ENCODE peak calls at places on chromosomes 6 and 20, in seven cellular contexts. C is heart right ventricle, H is left lung, A is upper lobe of right lung, W is breast epithelium, L is PC-3, K is cardiac muscle cell. O is an unnamed sample. For H3K4me1 and H3K9me3, the result is how much of the 10 kb centered on the place peaks cover.

GRCh38 chr20:54668271-54669053 is 193.1 kb downstream of the DOK5 start:
- DNase-seq in W (no peak), H (no peak), L (peak), C (no peak), A (no peak), K (peak), O (peak)

GRCh38 chr6:133991096-133991593 is 38.1 kb downstream of the TBPL1 start:
- DNase-seq in C (no peak), H (no peak), W (no peak), K (peak), L (peak), A (no peak), O (peak)

GRCh38 chr20:63495771-63496403 is 3.0 kb downstream of the EEF1A2 start:
- DNase-seq in H (peak), K (peak), A (peak), C (peak), L (peak), W (no peak), O (peak)

GRCh38 chr20:38685853-38686473 is 38.3 kb upstream of the SLC32A1 start:
- DNase-seq in K (peak), H (no peak), W (no peak), L (peak), A (peak), C (peak), O (peak)

GRCh38 chr6:90294614-90294988 is 2.0 kb downstream of the BACH2 start:
- DNase-seq in K (no peak), H (no peak), L (no peak), A (no peak), W (no peak), C (no peak), O (no peak)

GRCh38 chr6:125519367-125519766 is 217.6 kb upstream of the HDDC2 start:
- DNase-seq in L (peak), A (no peak), K (no peak), W (no peak), H (no peak), C (no peak), O (peak)

GRCh38 chr6:117595099-117595923 is 7.0 kb downstream of the GOPC start:
- DNase-seq in C (no peak), A (no peak), K (no peak), L (no peak), H (no peak), W (no peak), O (no peak)

GRCh38 chr6:41622210-41622990 is 15.9 kb upstream of the MDFI start:
- DNase-seq in A (peak), H (no peak), K (no peak), W (no peak), C (no peak), L (no peak), O (peak)

GRCh38 chr6:5481024-5481423 is 219.7 kb downstream of the FARS2 start:
- DNase-seq in H (no peak), C (no peak), A (no peak), W (no peak), K (no peak), L (no peak), O (no peak)

GRCh38 chr20:48295445-48295903 is 510.2 kb upstream of the SULF2 start:
- DNase-seq in K (peak), W (peak), L (peak), A (no peak), H (no peak), C (no peak), O (peak)

GRCh38 chr20:63873477-63873971 is 8.5 kb downstream of the TPD52L2 start:
- DNase-seq in H (peak), K (peak), C (no peak), W (no peak), L (peak), A (no peak), O (no peak)

GRCh38 chr6:14382381-14383236 is 265.0 kb downstream of the CD83 start:
- DNase-seq in L (no peak), W (no peak), K (no peak), C (no peak), H (no peak), A (no peak), O (no peak)

GRCh38 chr6:43806041-43806757 is 36.2 kb downstream of the VEGFA start:
- DNase-seq in W (no peak), C (no peak), K (no peak), A (no peak), L (peak), H (no peak), O (peak)

GRCh38 chr6:151229401-151230276 is 10.1 kb upstream of the AKAP12 start:
- DNase-seq in A (no peak), L (no peak), W (no peak), K (no peak), H (no peak), C (no peak), O (no peak)

GRCh38 chr6:142242269-142242668 is 59.5 kb upstream of the ADGRG6 start:
- DNase-seq in K (peak), W (no peak), A (no peak), H (no peak), L (no peak), C (no peak), O (peak)

GRCh38 chr20:61045091-61045490 is 207.0 kb upstream of the CDH4 start:
- DNase-seq in K (no peak), W (no peak), C (no peak), L (no peak), A (no peak), H (no peak), O (no peak)

GRCh38 chr20:10322073-10323012 is 103.7 kb downstream of the SNAP25 start:
- DNase-seq in H (no peak), L (peak), W (no peak), A (no peak), K (peak), C (no peak), O (peak)

GRCh38 chr6:84645000-84645399 is 119.4 kb downstream of the TBX18 start:
- DNase-seq in W (no peak), L (peak), K (peak), C (no peak), A (no peak), H (no peak), O (peak)

GRCh38 chr6:82687855-82688254 is 324.2 kb downstream of the TPBG start:
- DNase-seq in H (no peak), C (no peak), A (no peak), L (no peak), W (no peak), K (no peak), O (no peak)

GRCh38 chr6:124389127-124389526 is 573.1 kb upstream of the RNF217 start:
- DNase-seq in H (no peak), L (no peak), A (no peak), K (no peak), W (no peak), C (no peak), O (no peak)

GRCh38 chr6:17957488-17957887 is 29.9 kb downstream of the KIF13A start:
- DNase-seq in H (no peak), W (no peak), K (peak), A (no peak), C (no peak), L (no peak), O (no peak)

GRCh38 chr6:159036673-159037072 is 8.1 kb downstream of the TAGAP start:
- DNase-seq in L (no peak), H (peak), A (no peak), C (no peak), K (no peak), W (no peak), O (no peak)

GRCh38 chr20:57653910-57654309 is 33.7 kb upstream of the ZBP1 start:
- DNase-seq in L (peak), K (no peak), W (no peak), A (peak), C (no peak), H (no peak), O (no peak)

GRCh38 chr20:57361517-57361916 is 10.5 kb downstream of the RAE1 start:
- DNase-seq in H (no peak), A (no peak), L (peak), C (no peak), W (no peak), K (peak), O (peak)

GRCh38 chr6:112205521-112206458 is 48.6 kb downstream of the LAMA4 start:
- DNase-seq in C (no peak), W (no peak), A (no peak), H (no peak), K (peak), L (peak), O (peak)

GRCh38 chr20:4322499-4322898 is 307.1 kb upstream of the RNF24 start:
- DNase-seq in H (no peak), W (no peak), L (no peak), K (no peak), A (no peak), C (no peak), O (no peak)

GRCh38 chr6:83221302-83221701 is 28.1 kb downstream of the RWDD2A start:
- DNase-seq in L (no peak), K (peak), A (no peak), W (no peak), H (no peak), C (no peak), O (no peak)

GRCh38 chr6:108165714-108166663 is at the start of gene NR2E1:
- DNase-seq in W (no peak), A (no peak), H (no peak), C (no peak), L (no peak), K (no peak), O (peak)

GRCh38 chr6:141464490-141464889 is 668.2 kb upstream of the GJE1 start:
- DNase-seq in C (no peak), W (no peak), A (no peak), K (peak), L (peak), H (no peak), O (peak)

GRCh38 chr6:81838031-81838430 is 85.5 kb upstream of the TENT5A start:
- DNase-seq in A (no peak), W (no peak), L (peak), H (no peak), K (peak), C (no peak), O (no peak)

GRCh38 chr6:16635810-16636602 is 125.3 kb downstream of the ATXN1 start:
- DNase-seq in C (no peak), A (no peak), L (peak), K (peak), H (no peak), W (no peak), O (peak)

GRCh38 chr6:53741417-53741816 is 53.4 kb upstream of the LRRC1 start:
- DNase-seq in H (no peak), A (no peak), C (no peak), K (peak), W (no peak), L (no peak), O (no peak)

GRCh38 chr6:40695114-40695513 is 108.0 kb upstream of the LRFN2 start:
- DNase-seq in W (no peak), L (no peak), C (no peak), A (no peak), H (no peak), K (no peak), O (no peak)

GRCh38 chr6:151974061-151974617 is 166.7 kb downstream of the ESR1 start:
- DNase-seq in W (no peak), H (no peak), C (no peak), K (no peak), A (no peak), L (no peak), O (no peak)

GRCh38 chr6:163263196-163263595 is 151.3 kb upstream of the QKI start:
- DNase-seq in W (no peak), C (peak), A (no peak), L (no peak), H (no peak), K (peak), O (no peak)

GRCh38 chr6:139981810-139982550 is 607.5 kb upstream of the CITED2 start:
- DNase-seq in C (no peak), K (peak), A (no peak), L (peak), W (no peak), H (no peak), O (peak)

GRCh38 chr20:57748601-57749130 is 38.9 kb upstream of the PMEPA1 start:
- DNase-seq in A (peak), H (peak), L (peak), W (peak), C (peak), K (peak), O (peak)

GRCh38 chr6:159654483-159655098 is 38.5 kb downstream of the SOD2 start:
- DNase-seq in H (no peak), W (no peak), L (peak), C (no peak), A (no peak), K (peak), O (peak)

GRCh38 chr6:2630891-2631458 is 119.7 kb downstream of the MYLK4 start:
- DNase-seq in H (no peak), K (peak), A (no peak), W (no peak), C (no peak), L (peak), O (peak)

GRCh38 chr6:118012944-118013343 is 105.9 kb downstream of the SLC35F1 start:
- DNase-seq in H (no peak), A (no peak), W (no peak), C (no peak), L (no peak), K (no peak), O (no peak)

GRCh38 chr20:45701104-45701503 is 734 bp upstream of the WFDC13 start:
- DNase-seq in C (no peak), H (no peak), K (no peak), L (no peak), W (no peak), A (no peak), O (no peak)

GRCh38 chr20:45704969-45705637 is at the start of gene WFDC10B:
- DNase-seq in A (no peak), H (no peak), W (no peak), C (no peak), K (no peak), L (no peak), O (no peak)

DNA sequence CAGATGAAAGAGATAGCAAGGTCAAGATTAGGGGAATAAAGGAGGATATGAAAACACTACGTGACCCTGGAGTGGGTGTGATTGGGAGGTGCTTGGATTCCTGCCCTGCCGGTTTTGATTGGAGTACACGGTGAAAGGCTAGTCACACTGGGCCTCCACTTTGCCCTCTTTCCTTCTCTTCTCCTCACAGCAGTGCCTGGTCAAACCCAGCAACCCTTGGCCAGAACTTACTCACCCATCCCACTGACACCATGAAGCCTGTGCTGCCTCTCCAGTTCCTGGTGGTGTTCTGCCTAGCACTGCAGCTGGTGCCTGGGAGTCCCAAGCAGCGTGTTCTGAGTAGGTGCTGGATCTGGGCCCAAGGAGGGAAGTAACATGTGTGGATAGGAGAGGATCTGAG is at the start of gene WFDC13:
- DNase-seq in A (no peak), W (no peak), H (no peak), K (no peak), L (no peak), C (no peak), O (no peak)
- H3K4me1 ChIP-seq in A (under half), W (under half), H (under half), K (under half), L (under half), C (under half), O (under half)

DNA sequence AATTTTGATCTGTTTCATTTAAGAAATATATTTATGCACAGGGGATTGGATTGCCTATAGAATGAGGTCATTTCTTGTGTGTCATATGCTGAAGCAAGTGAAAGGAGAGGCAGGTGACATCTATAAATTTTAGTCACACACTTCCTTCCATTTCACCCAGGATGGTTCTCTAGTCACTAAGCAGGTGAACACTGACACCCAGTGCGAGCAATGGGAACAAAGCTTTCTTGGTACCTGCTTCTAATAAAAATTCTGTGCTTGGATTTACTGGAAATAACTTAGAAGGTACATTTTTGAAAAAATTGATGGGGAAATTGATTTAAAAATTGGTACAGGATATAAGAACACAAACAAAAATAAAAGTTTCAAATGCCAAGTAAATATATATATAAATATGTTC is 66.9 kb upstream of the MC3R start:
- DNase-seq in K (no peak), A (no peak), C (no peak), H (no peak), L (no peak), W (no peak), O (no peak)
- H3K9me3 ChIP-seq in K (under half), A (under half), C (under half), H (under half), L (under half), W (under half), O (under half)

GRCh38 chr6:128822271-128822670 is 60.7 kb upstream of the LAMA2 start:
- DNase-seq in C (peak), L (no peak), A (no peak), W (no peak), K (peak), H (peak), O (peak)

GRCh38 chr6:128826606-128827005 is 56.3 kb upstream of the LAMA2 start:
- DNase-seq in L (no peak), K (no peak), H (no peak), A (no peak), W (no peak), C (no peak), O (no peak)

GRCh38 chr6:128827675-128828464 is 55.1 kb upstream of the LAMA2 start:
- DNase-seq in C (no peak), W (no peak), A (no peak), K (peak), H (no peak), L (no peak), O (peak)
- H3K4me1 ChIP-seq in C (under half), W (under half), A (under half), K (under half), H (under half), L (under half), O (under half)

DNA sequence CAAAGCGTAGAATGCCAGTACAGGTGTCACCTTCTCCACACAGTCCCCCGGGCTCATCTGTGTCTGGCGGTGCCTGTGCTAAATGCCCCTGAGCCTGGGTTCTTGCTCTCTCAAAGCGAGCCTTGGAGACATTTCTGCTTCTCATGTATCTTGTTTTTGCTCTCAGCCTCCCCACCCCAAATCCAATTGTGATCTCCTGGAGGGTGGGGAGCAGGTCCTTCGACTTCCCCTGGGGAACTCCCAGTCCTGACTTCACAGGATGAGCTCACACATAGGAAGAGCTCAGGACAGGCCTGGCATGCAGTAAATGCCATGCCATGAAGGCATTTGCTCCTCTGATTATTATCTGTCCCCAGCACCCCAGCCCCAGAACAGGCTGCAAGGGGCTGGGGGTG is 58.1 kb downstream of the NOL4L start:
- DNase-seq in A (no peak), H (no peak), C (no peak), K (no peak), W (no peak), L (no peak), O (no peak)
- H3K9me3 ChIP-seq in A (under half), H (under half), C (under half), K (under half), W (under half), L (under half), O (under half)

GRCh38 chr20:62197801-62198200 is 15.0 kb downstream of the MTG2 start:
- DNase-seq in K (no peak), W (no peak), L (no peak), A (no peak), H (peak), C (peak), O (no peak)

GRCh38 chr20:62197321-62197720 is 14.5 kb downstream of the MTG2 start:
- DNase-seq in K (no peak), L (no peak), A (no peak), H (peak), W (no peak), C (peak), O (no peak)

GRCh38 chr20:62198931-62199330 is 16.1 kb downstream of the MTG2 start:
- DNase-seq in L (no peak), H (peak), A (no peak), C (peak), K (no peak), W (no peak), O (no peak)

GRCh38 chr20:62200491-62201172 is 17.8 kb downstream of the MTG2 start:
- DNase-seq in K (no peak), L (no peak), C (peak), A (no peak), H (peak), W (no peak), O (no peak)

DNA sequence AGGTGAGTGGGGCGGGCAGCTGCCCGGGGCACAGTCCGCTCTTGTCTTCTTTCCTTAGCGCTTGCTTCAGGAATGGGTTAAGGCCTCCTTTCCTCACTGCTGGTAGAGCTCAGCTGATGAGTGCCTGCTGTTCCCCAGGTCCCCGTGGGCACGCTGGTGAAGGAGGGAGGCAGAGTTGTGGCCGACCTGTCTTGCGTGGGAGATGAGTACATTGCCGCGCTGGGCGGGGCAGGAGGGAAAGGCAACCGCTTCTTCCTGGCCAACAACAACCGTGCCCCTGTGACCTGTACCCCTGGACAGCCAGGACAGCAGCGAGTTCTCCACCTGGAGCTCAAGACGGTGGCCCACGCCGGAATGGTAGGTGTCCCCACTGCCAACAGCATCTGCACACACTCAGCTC is 15.7 kb downstream of the MTG2 start:
- DNase-seq in L (no peak), H (peak), A (no peak), W (no peak), C (peak), K (no peak), O (no peak)
- H3K4me1 ChIP-seq in L (under half), H (under half), A (under half), W (under half), C (under half), K (under half), O (under half)

DNA sequence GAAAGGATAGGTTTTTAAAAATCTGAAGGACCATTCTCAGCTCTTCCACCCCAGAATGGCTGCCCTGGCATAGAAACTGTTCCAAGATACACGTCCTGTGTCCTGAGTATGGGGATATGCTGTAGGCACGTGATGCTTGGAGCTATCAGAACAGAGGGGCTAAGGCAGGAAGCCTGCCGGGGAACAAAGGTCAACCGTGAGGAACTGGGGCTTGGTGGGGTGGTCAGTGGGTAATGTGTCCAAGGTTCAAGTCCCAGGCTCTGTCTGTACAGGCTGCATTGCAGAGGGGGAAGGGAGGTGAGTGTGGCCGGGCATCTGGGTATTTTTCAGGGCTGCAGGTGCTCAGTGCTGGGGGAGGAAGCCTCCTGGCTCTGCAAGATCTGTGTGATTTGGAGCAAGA is 479.6 kb upstream of the CHD6 start:
- DNase-seq in K (no peak), W (no peak), L (no peak), A (no peak), H (no peak), C (no peak), O (no peak)
- H3K9me3 ChIP-seq in K (under half), W (under half), L (under half), A (under half), H (under half), C (under half), O (under half)

GRCh38 chr20:11705512-11705911 is 212.2 kb upstream of the BTBD3 start:
- DNase-seq in L (no peak), H (no peak), C (no peak), K (no peak), A (no peak), W (no peak), O (no peak)
- H3K4me1 ChIP-seq in L (under half), H (under half), C (under half), K (under half), A (under half), W (under half), O (under half)